ENCODE peak calls at places on chromosomes 3 and 15, in eight cellular contexts. B is H1, A is SK-N-SH, X is HepG2, M is endothelial cell of umbilical vein, Z is GM12878, U is K562, V is HCT116. R is an unnamed sample.

GRCh38 chr15:65863106-65863505 is 6.2 kb upstream of the RAB11A start:
- DNase-seq in V (no peak), M (no peak), X (no peak), A (no peak), Z (no peak), B (no peak), U (no peak), R (no peak)

GRCh38 chr3:161101609-161102008 is 3.5 kb downstream of the B3GALNT1 start:
- DNase-seq in U (no peak), Z (no peak), V (no peak), X (no peak), A (no peak), B (no peak), M (no peak), R (no peak)

GRCh38 chr3:47636225-47636624 is 57.6 kb upstream of the CSPG5 start:
- DNase-seq in V (no peak), U (no peak), M (no peak), Z (no peak), A (no peak), X (no peak), B (no peak), R (no peak)

GRCh38 chr3:46717447-46718231 is at the start of gene PRSS50:
- DNase-seq in A (peak; percentile 68), U (peak; percentile 93), X (no peak), V (no peak), Z (no peak), M (no peak), B (peak; percentile 96), R (no peak)

GRCh38 chr3:48238506-48239085 is 2.3 kb upstream of the ZNF589 start:
- DNase-seq in V (no peak), Z (no peak), U (no peak), B (no peak), M (no peak), X (no peak), A (no peak), R (no peak)

GRCh38 chr3:125479091-125479490 is 40.9 kb downstream of the SNX4 start:
- DNase-seq in M (no peak), Z (no peak), A (no peak), X (no peak), B (no peak), V (no peak), U (no peak), R (no peak)

GRCh38 chr3:184738982-184739381 is 27.1 kb upstream of the MAGEF1 start:
- DNase-seq in A (no peak), X (no peak), Z (no peak), M (no peak), U (no peak), B (peak; percentile 26), V (no peak), R (no peak)

GRCh38 chr15:67080118-67080899 is 14.9 kb downstream of the SMAD3 start:
- DNase-seq in Z (no peak), M (no peak), B (no peak), V (no peak), A (no peak), X (no peak), U (no peak), R (no peak)

GRCh38 chr3:159340877-159341500 is 539.1 kb downstream of the MFSD1 start:
- DNase-seq in A (no peak), M (no peak), V (no peak), B (no peak), Z (no peak), X (no peak), U (no peak), R (no peak)

GRCh38 chr3:136659253-136659652 is 92.9 kb downstream of the STAG1 start:
- DNase-seq in M (peak; percentile 27), V (no peak), B (no peak), X (no peak), A (peak; percentile 19), U (peak; percentile 25), Z (no peak), R (peak; percentile 45)

GRCh38 chr15:70559223-70559823 is 204.0 kb downstream of the UACA start:
- DNase-seq in U (no peak), M (peak; percentile 55), B (no peak), V (no peak), A (peak; percentile 61), Z (no peak), X (no peak), R (no peak)

GRCh38 chr15:101014921-101015841 is 96.0 kb downstream of the LRRK1 start:
- DNase-seq in V (peak; percentile 32), X (peak; percentile 53), M (peak; percentile 59), U (peak; percentile 82), B (peak; percentile 92), A (peak; percentile 91), Z (peak; percentile 5), R (peak; percentile 24)

GRCh38 chr3:71128951-71129350 is 454.6 kb downstream of the FOXP1 start:
- DNase-seq in B (no peak), M (peak; percentile 89), X (no peak), A (no peak), Z (no peak), U (no peak), V (no peak), R (no peak)

GRCh38 chr3:152508705-152509104 is 240.0 kb downstream of the MBNL1 start:
- DNase-seq in X (peak; percentile 7), U (peak; percentile 40), M (peak; percentile 44), V (peak; percentile 33), Z (no peak), B (no peak), A (no peak), R (no peak)

GRCh38 chr15:81331600-81331999 is 7.7 kb upstream of the STARD5 start:
- DNase-seq in M (no peak), B (no peak), X (no peak), A (no peak), Z (no peak), U (peak; percentile 65), V (no peak), R (no peak)

GRCh38 chr3:43954321-43954720 is 263.6 kb downstream of the ABHD5 start:
- DNase-seq in V (no peak), Z (no peak), X (no peak), A (no peak), U (no peak), B (no peak), M (no peak), R (no peak)

GRCh38 chr3:45211466-45212094 is 14.5 kb downstream of the TMEM158 start:
- DNase-seq in B (no peak), Z (no peak), U (no peak), M (no peak), V (no peak), X (no peak), A (no peak), R (no peak)

GRCh38 chr3:52088445-52089367 is 32.3 kb upstream of the DUSP7 start:
- DNase-seq in B (no peak), M (peak; percentile 44), V (no peak), Z (no peak), A (peak; percentile 51), U (peak; percentile 60), X (peak; percentile 22), R (no peak)
- H3K9ac ChIP-seq in B (no peak overlapping the region), M (no peak overlapping the region), V (no peak overlapping the region), Z (no peak overlapping the region), A (no peak overlapping the region), U (peak overlapping the region; percentile 53), X (no peak overlapping the region), R (no peak overlapping the region)

GRCh38 chr3:16318216-16318615 is 53.2 kb downstream of the OXNAD1 start:
- DNase-seq in U (no peak), Z (no peak), A (no peak), X (no peak), M (no peak), V (no peak), B (no peak), R (no peak)

GRCh38 chr3:16319307-16319706 is 54.3 kb downstream of the OXNAD1 start:
- DNase-seq in X (peak; percentile 25), U (peak; percentile 84), Z (no peak), M (no peak), B (no peak), A (peak; percentile 34), V (peak; percentile 13), R (no peak)

GRCh38 chr3:16322189-16322588 is 57.2 kb downstream of the OXNAD1 start:
- DNase-seq in B (no peak), M (no peak), X (no peak), U (no peak), V (no peak), A (no peak), Z (no peak), R (no peak)

GRCh38 chr3:16317561-16317945 is 52.5 kb downstream of the OXNAD1 start:
- DNase-seq in M (no peak), B (no peak), Z (no peak), U (no peak), V (no peak), A (no peak), X (no peak), R (no peak)

DNA sequence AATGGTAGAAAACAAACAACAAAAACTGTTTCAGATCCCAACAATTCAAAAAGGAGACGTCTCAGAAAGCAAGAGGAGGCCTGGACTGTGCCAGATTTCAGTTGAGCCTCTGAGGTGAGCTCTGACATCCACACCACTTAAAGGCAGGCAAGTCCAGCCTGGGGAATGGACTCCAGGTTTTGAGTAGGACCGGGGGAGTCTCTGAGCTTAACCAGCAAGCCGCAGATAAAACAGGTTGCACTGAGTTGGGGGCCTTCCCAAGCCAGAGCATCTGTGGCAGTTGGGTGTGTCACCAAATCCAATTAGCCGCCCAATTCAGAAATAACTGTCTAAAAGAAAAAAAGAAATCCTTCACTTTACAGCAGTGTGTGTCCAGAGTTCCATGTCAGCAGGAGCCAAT is 54.7 kb downstream of the OXNAD1 start:
- DNase-seq in V (no peak), X (no peak), U (peak; percentile 40), B (no peak), A (no peak), M (no peak), Z (no peak), R (no peak)
- TF ChIP-seq POLR2AphosphoS5 in V (no peak), X (no peak), U (no peak), B (no peak), A (no peak), M (no peak), Z (no peak), R (no peak)

DNA sequence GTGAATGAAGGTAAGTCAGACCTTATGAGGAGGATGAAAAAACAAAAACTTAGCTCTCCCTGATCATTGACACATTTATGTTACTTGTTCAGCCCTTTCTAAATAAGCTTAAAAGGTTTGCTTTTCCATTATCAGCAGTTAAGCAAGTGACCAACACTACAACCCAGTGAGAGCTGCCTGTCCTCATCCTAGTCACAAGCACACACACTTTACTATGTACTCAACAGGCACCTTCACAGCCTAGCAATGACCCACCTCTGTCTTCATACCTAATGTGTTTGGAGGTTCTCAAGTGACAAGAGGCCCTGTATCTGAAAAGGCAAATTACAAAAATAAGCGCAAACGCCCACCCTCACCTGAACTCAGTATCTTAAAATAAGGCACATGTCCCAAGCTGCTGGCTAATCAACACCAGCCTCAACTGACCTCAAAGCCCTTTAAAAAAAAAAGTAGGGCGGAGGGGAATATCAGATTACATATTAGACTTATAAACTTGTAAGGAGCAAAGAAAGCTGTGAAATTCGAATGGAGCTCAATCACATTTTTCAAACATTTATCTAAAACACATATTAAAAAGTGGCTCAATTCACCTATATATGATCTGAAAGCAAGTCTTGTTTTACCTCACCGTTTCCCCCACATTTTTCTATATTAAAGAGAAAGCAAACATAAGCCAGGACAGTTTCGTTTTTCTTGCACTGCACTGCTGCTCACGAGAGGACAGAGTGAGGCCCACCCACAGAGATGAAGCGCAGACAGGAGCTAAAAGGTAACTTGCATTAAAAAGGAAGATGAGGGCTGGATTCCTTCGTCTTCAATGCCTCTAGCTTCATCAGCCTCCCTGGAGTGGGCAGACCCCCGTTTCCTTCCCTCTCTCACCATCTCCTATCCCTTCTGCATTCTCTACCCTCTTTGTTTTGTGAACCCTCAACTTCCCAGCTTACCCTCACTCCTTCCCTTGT is 19.2 kb downstream of the SUMF1 start:
- DNase-seq in B (no peak), X (no peak), A (no peak), Z (no peak), U (no peak), M (no peak), V (no peak), R (no peak)
- H3K9ac ChIP-seq in B (no peak overlapping the region), X (no peak overlapping the region), A (no peak overlapping the region), Z (no peak overlapping the region), U (no peak overlapping the region), M (no peak overlapping the region), V (no peak overlapping the region), R (no peak overlapping the region)

GRCh38 chr3:188571531-188572115 is 417.7 kb downstream of the LPP start:
- DNase-seq in X (no peak), V (no peak), Z (no peak), A (no peak), U (no peak), B (no peak), M (no peak), R (no peak)
- TF ChIP-seq POLR2AphosphoS5 in X (no peak), V (no peak), Z (no peak), A (no peak), U (no peak), B (no peak), M (no peak), R (no peak)

R was measured in SK-N-MC.